ENCODE peak calls at places on chromosomes 13 and 19, in five cellular contexts. M is gastrocnemius medialis, R is dorsolateral prefrontal cortex, E is neural crest cell, K is MCF 10A. N is an unnamed sample.
A peak's percentile ranks its signal among the peaks of the same experiment; 100 is the strongest.

GRCh38 chr13:63351081-63351480 is 1935.4 kb upstream of the PCDH20 start:
- DNase-seq in E (no peak), R (no peak), M (no peak), K (no peak), N (no peak)

GRCh38 chr19:32317045-32317444 is 28.4 kb upstream of the ZNF507 start:
- DNase-seq in R (no peak), K (no peak), E (no peak), M (no peak), N (no peak)

GRCh38 chr19:1618157-1619093 is 13.2 kb upstream of the UQCR11 start:
- DNase-seq in E (no peak), K (peak; percentile 47), R (no peak), M (no peak), N (no peak)

GRCh38 chr13:60152114-60152513 is 11.6 kb downstream of the DIAPH3 start:
- DNase-seq in K (no peak), M (no peak), R (no peak), E (no peak), N (no peak)

GRCh38 chr19:55340784-55341147 is 1.1 kb downstream of the KMT5C start:
- DNase-seq in E (peak; percentile 25), R (no peak), M (no peak), K (no peak), N (peak; percentile 25)

GRCh38 chr13:30877335-30877734 is 28.7 kb upstream of the MEDAG start:
- DNase-seq in M (no peak), R (no peak), E (no peak), K (peak; percentile 8), N (no peak)

GRCh38 chr13:91045351-91046034 is 302.0 kb upstream of the MIR17HG start:
- DNase-seq in K (peak; percentile 36), R (no peak), M (no peak), E (no peak), N (no peak)

GRCh38 chr19:58212336-58213074 is 16.2 kb upstream of the ZNF544 start:
- DNase-seq in E (no peak), R (no peak), K (peak; percentile 22), M (no peak), N (no peak)